ENCODE peak calls at places on chromosomes 7 and 10, in seven cellular contexts. Y, D, W, T, G, B and X are unnamed samples.

GRCh38 chr7:133854739-133855138 is 272.4 kb upstream of the LRGUK start:
- DNase-seq in Y (no peak), D (peak; percentile 41), W (no peak), T (peak; percentile 29), G (no peak), B (no peak), X (no peak)

GRCh38 chr7:103887853-103888602 is 101.4 kb downstream of the RELN start:
- DNase-seq in Y (no peak), D (no peak), W (no peak), T (no peak), G (no peak), B (no peak), X (peak; percentile 58)

GRCh38 chr7:11427686-11428273 is 404.2 kb downstream of the THSD7A start:
- DNase-seq in Y (peak; percentile 9), D (peak; percentile 45), W (peak; percentile 88), T (peak; percentile 37), G (peak; percentile 16), B (peak; percentile 17), X (no peak)

GRCh38 chr10:70132098-70133029 is at the start of gene AIFM2:
- DNase-seq in Y (peak; percentile 37), D (peak; percentile 71), W (peak; percentile 65), T (peak; percentile 88), G (no peak), B (no peak), X (peak; percentile 93)

GRCh38 chr10:24526085-24526649 is 197.5 kb downstream of the ARHGAP21 start:
- DNase-seq in Y (no peak), D (no peak), W (no peak), T (no peak), G (no peak), B (no peak), X (no peak)

GRCh38 chr7:1692500-1693418 is 22.7 kb downstream of the ELFN1 start:
- DNase-seq in Y (no peak), D (no peak), W (no peak), T (no peak), G (no peak), B (no peak), X (no peak)

GRCh38 chr10:84256510-84257342 is 11.9 kb downstream of the RGR start:
- DNase-seq in Y (peak; percentile 70), D (no peak), W (peak; percentile 7), T (peak; percentile 48), G (no peak), B (peak; percentile 34), X (peak; percentile 16)

GRCh38 chr10:101158101-101159058 is 27.3 kb downstream of the TLX1 start:
- DNase-seq in Y (no peak), D (no peak), W (no peak), T (no peak), G (no peak), B (no peak), X (no peak)

GRCh38 chr10:75788394-75789205 is 357.2 kb downstream of the LRMDA start:
- DNase-seq in Y (no peak), D (peak; percentile 21), W (no peak), T (no peak), G (no peak), B (no peak), X (peak; percentile 52)

GRCh38 chr7:133836666-133837065 is 290.5 kb upstream of the LRGUK start:
- DNase-seq in Y (no peak), D (no peak), W (peak; percentile 50), T (no peak), G (no peak), B (no peak), X (no peak)

GRCh38 chr10:101292194-101293006 is 61.6 kb upstream of the BTRC start:
- DNase-seq in Y (peak; percentile 29), D (no peak), W (peak; percentile 43), T (no peak), G (no peak), B (peak; percentile 77), X (peak; percentile 28)

GRCh38 chr10:72292223-72292691 is 18.5 kb downstream of the DDIT4 start:
- DNase-seq in Y (no peak), D (no peak), W (no peak), T (no peak), G (no peak), B (no peak), X (no peak)

GRCh38 chr7:137687556-137688280 is 159.1 kb downstream of the DGKI start:
- DNase-seq in Y (no peak), D (peak; percentile 60), W (no peak), T (no peak), G (no peak), B (no peak), X (peak; percentile 5)

GRCh38 chr7:64907641-64908326 is 4.7 kb downstream of the ZNF273 start:
- DNase-seq in Y (no peak), D (no peak), W (no peak), T (no peak), G (no peak), B (no peak), X (no peak)

GRCh38 chr10:86390337-86391120 is 23.9 kb upstream of the GRID1 start:
- DNase-seq in Y (no peak), D (no peak), W (no peak), T (peak; percentile 5), G (no peak), B (no peak), X (no peak)

GRCh38 chr10:70381491-70382421 is 669 bp downstream of the LRRC20 start:
- DNase-seq in Y (peak; percentile 47), D (no peak), W (peak; percentile 29), T (peak; percentile 71), G (no peak), B (peak; percentile 46), X (peak; percentile 55)

GRCh38 chr10:50224330-50224952 is 26.9 kb downstream of the ASAH2 start:
- DNase-seq in Y (peak; percentile 44), D (peak; percentile 66), W (peak; percentile 36), T (peak; percentile 53), G (peak; percentile 18), B (no peak), X (peak; percentile 50)

GRCh38 chr10:89414879-89415821 is 782 bp downstream of the IFIT5 start:
- DNase-seq in Y (peak; percentile 45), D (peak; percentile 41), W (no peak), T (peak; percentile 52), G (peak; percentile 21), B (peak; percentile 31), X (peak; percentile 56)

GRCh38 chr10:60731134-60731883 is 47.0 kb upstream of the CDK1 start:
- DNase-seq in Y (no peak), D (no peak), W (no peak), T (peak; percentile 77), G (no peak), B (no peak), X (no peak)

GRCh38 chr7:151539055-151539714 is 19.5 kb upstream of the RHEB start:
- DNase-seq in Y (no peak), D (no peak), W (no peak), T (peak; percentile 25), G (no peak), B (peak; percentile 83), X (no peak)